ENCODE peak calls at places on chromosomes 4 and X, in six cellular contexts. K is Right ventricle myocardium superior, D is skeletal muscle cell, S is activated gamma-delta T cell treated with Interleukin-2 at 50 U/mL for 16 hours, Y is small intestine, L is amygdala. J is an unnamed sample.

GRCh38 chr4:52641853-52642563 is 17.1 kb downstream of the USP46 start:
- DNase-seq in K (no peak), D (no peak), S (no peak), Y (peak; percentile 41), L (no peak), J (no peak)

GRCh38 chr4:97942137-97942536 is 201.1 kb downstream of the STPG2 start:
- DNase-seq in K (no peak), D (no peak), S (no peak), Y (no peak), L (no peak), J (no peak)

GRCh38 chr4:21864686-21865085 is 83.9 kb downstream of the KCNIP4 start:
- DNase-seq in K (no peak), D (no peak), S (no peak), Y (no peak), L (no peak), J (no peak)

GRCh38 chrX:40908857-40909475 is 173.6 kb upstream of the MED14 start:
- DNase-seq in K (no peak), D (no peak), S (no peak), Y (no peak), L (no peak), J (no peak)

GRCh38 chrX:68415289-68415688 is 18.0 kb downstream of the OPHN1 start:
- DNase-seq in K (peak; percentile 65), D (no peak), S (no peak), Y (no peak), L (no peak), J (no peak)

GRCh38 chrX:150602743-150603142 is 34.3 kb downstream of the MTM1 start:
- DNase-seq in K (no peak), D (no peak), S (no peak), Y (no peak), L (no peak), J (no peak)

GRCh38 chrX:131828482-131828881 is 194.6 kb upstream of the STK26 start:
- DNase-seq in K (no peak), D (no peak), S (no peak), Y (no peak), L (no peak), J (no peak)

GRCh38 chr4:109444182-109444844 is 10.7 kb downstream of the SEC24B start:
- DNase-seq in K (no peak), D (no peak), S (no peak), Y (no peak), L (no peak), J (no peak)

GRCh38 chr4:77473509-77473908 is 132.1 kb upstream of the CXCL13 start:
- DNase-seq in K (no peak), D (no peak), S (no peak), Y (peak; percentile 30), L (no peak), J (no peak)

GRCh38 chr4:153518001-153518400 is 51.8 kb downstream of the TMEM131L start:
- DNase-seq in K (no peak), D (no peak), S (no peak), Y (peak; percentile 18), L (no peak), J (no peak)

GRCh38 chr4:7506119-7506518 is 71.4 kb upstream of the PSAPL1 start:
- DNase-seq in K (no peak), D (no peak), S (no peak), Y (no peak), L (peak; percentile 30), J (no peak)

GRCh38 chrX:115939636-115940160 is 230.8 kb upstream of the AGTR2 start:
- DNase-seq in K (no peak), D (no peak), S (no peak), Y (no peak), L (no peak), J (no peak)

J was measured in fibroblast of the conjunctiva.